ENCODE peak calls at places on chromosomes 2 and 18, in four cellular contexts. V is GM23338, W is neural progenitor cell, U is brain microvascular endothelial cell. M is an unnamed sample.

GRCh38 chr2:46983065-46983801 is 67.6 kb upstream of the MCFD2 start:
- DNase-seq in U (peak), V (no peak), W (no peak), M (no peak)

GRCh38 chr2:133334923-133335322 is 233.3 kb downstream of the NCKAP5 start:
- DNase-seq in W (peak), U (no peak), V (peak), M (no peak)

GRCh38 chr2:227576110-227576509 is 22.6 kb upstream of the SCYGR2 start:
- DNase-seq in U (no peak), V (no peak), W (no peak), M (no peak)

GRCh38 chr2:156826342-156826933 is 390.3 kb downstream of the GPD2 start:
- DNase-seq in V (no peak), U (peak), W (no peak), M (peak)

GRCh38 chr2:42922790-42923631 is 130.6 kb upstream of the HAAO start:
- DNase-seq in U (peak), V (no peak), W (no peak), M (no peak)

GRCh38 chr2:253202-253638 is 10.6 kb downstream of the SH3YL1 start:
- DNase-seq in W (no peak), V (no peak), U (no peak), M (no peak)

GRCh38 chr2:28002181-28002580 is 111.7 kb downstream of the BABAM2 start:
- DNase-seq in V (no peak), U (no peak), W (no peak), M (no peak)

GRCh38 chr2:101330253-101330921 is 21.9 kb upstream of the RNF149 start:
- DNase-seq in V (peak), W (peak), U (no peak), M (no peak)

GRCh38 chr18:49371786-49372185 is 88.7 kb downstream of the DYM start:
- DNase-seq in W (no peak), V (no peak), U (no peak), M (no peak)

GRCh38 chr18:50097702-50098101 is 97.2 kb downstream of the MYO5B start:
- DNase-seq in U (no peak), V (no peak), W (no peak), M (no peak)

GRCh38 chr2:216181351-216181750 is 72.2 kb downstream of the XRCC5 start:
- DNase-seq in U (no peak), W (peak), V (no peak), M (no peak)

GRCh38 chr2:41394541-41394940 is 653.3 kb upstream of the PKDCC start:
- DNase-seq in W (no peak), U (no peak), V (peak), M (no peak)

GRCh38 chr2:26979761-26980160 is 9.3 kb downstream of the MAPRE3 start:
- DNase-seq in V (no peak), U (no peak), W (no peak), M (no peak)

GRCh38 chr2:189163889-189164288 is 15.7 kb downstream of the COL5A2 start:
- DNase-seq in W (no peak), U (peak), V (no peak), M (no peak)

GRCh38 chr2:69817739-69818494 is 11.5 kb upstream of the GMCL1 start:
- DNase-seq in V (no peak), W (no peak), U (no peak), M (no peak)

GRCh38 chr2:162153608-162154224 is 1.7 kb upstream of the GCG start:
- DNase-seq in W (peak), V (peak), U (peak), M (peak)

GRCh38 chr18:78903436-78904178 is 76.0 kb upstream of the SALL3 start:
- DNase-seq in V (no peak), W (no peak), U (no peak), M (no peak)

GRCh38 chr2:205500951-205501350 is 181.3 kb upstream of the NRP2 start:
- DNase-seq in W (no peak), V (no peak), U (no peak), M (no peak)

GRCh38 chr18:58562146-58562998 is 66.5 kb downstream of the ALPK2 start:
- DNase-seq in V (no peak), W (no peak), U (no peak), M (no peak)

GRCh38 chr2:102368461-102369109 is 13.0 kb downstream of the IL18R1 start:
- DNase-seq in V (no peak), U (no peak), W (no peak), M (no peak)

GRCh38 chr2:112692496-112692911 is 28.3 kb upstream of the NT5DC4 start:
- DNase-seq in U (peak), V (peak), W (no peak), M (peak)

GRCh38 chr2:68282814-68283812 is 30.8 kb upstream of the PPP3R1 start:
- DNase-seq in U (peak), V (peak), W (peak), M (no peak)

GRCh38 chr2:54067851-54068375 is 47.5 kb upstream of the ACYP2 start:
- DNase-seq in V (no peak), W (no peak), U (no peak), M (no peak)

GRCh38 chr2:150610670-150611279 is 123.3 kb upstream of the RND3 start:
- DNase-seq in U (peak), V (peak), W (peak), M (no peak)

GRCh38 chr2:120463527-120463926 is 117.6 kb downstream of the INHBB start:
- DNase-seq in V (no peak), W (peak), U (no peak), M (no peak)

GRCh38 chr2:200761168-200761715 is 50.5 kb upstream of the BZW1 start:
- DNase-seq in V (no peak), U (no peak), W (no peak), M (no peak)

GRCh38 chr2:177753682-177754475 is 318.7 kb downstream of the PDE11A start:
- DNase-seq in W (peak), U (peak), V (peak), M (peak)

GRCh38 chr2:40062381-40062780 is 283.3 kb upstream of the THUMPD2 start:
- DNase-seq in V (no peak), U (no peak), W (no peak), M (no peak)

GRCh38 chr2:85914916-85915315 is 26.1 kb upstream of the ST3GAL5 start:
- DNase-seq in V (no peak), W (no peak), U (no peak), M (no peak)

GRCh38 chr2:30737326-30737610 is 70.0 kb downstream of the CAPN13 start:
- DNase-seq in W (no peak), V (no peak), U (no peak), M (no peak)

GRCh38 chr2:168974370-168974769 is 56.8 kb downstream of the ABCB11 start:
- DNase-seq in V (no peak), W (no peak), U (no peak), M (no peak)

GRCh38 chr18:12516049-12516677 is 108.4 kb downstream of the PRELID3A start:
- DNase-seq in V (no peak), U (peak), W (no peak), M (no peak)

GRCh38 chr2:118016911-118017310 is 3.0 kb upstream of the CCDC93 start:
- DNase-seq in V (no peak), U (no peak), W (no peak), M (no peak)

GRCh38 chr2:164836907-164837306 is 4.7 kb downstream of the COBLL1 start:
- DNase-seq in V (no peak), W (no peak), U (no peak), M (no peak)

GRCh38 chr2:156434461-156435291 is 1.5 kb upstream of the GPD2 start:
- DNase-seq in W (peak), U (peak), V (no peak), M (no peak)

GRCh38 chr2:114727012-114727411 is 284.6 kb downstream of the DPP10 start:
- DNase-seq in V (no peak), W (no peak), U (no peak), M (no peak)

GRCh38 chr2:163734911-163735691 is 707 bp downstream of the FIGN start:
- DNase-seq in V (peak), W (peak), U (peak), M (no peak)

GRCh38 chr2:163737169-163737439 is 1.3 kb upstream of the FIGN start:
- DNase-seq in U (peak), W (no peak), V (peak), M (no peak)

GRCh38 chr2:163737563-163737962 is 1.8 kb upstream of the FIGN start:
- DNase-seq in W (no peak), U (no peak), V (no peak), M (no peak)

GRCh38 chr2:163735692-163736432 is at the start of gene FIGN:
- DNase-seq in U (peak), V (peak), W (peak), M (peak)

DNA sequence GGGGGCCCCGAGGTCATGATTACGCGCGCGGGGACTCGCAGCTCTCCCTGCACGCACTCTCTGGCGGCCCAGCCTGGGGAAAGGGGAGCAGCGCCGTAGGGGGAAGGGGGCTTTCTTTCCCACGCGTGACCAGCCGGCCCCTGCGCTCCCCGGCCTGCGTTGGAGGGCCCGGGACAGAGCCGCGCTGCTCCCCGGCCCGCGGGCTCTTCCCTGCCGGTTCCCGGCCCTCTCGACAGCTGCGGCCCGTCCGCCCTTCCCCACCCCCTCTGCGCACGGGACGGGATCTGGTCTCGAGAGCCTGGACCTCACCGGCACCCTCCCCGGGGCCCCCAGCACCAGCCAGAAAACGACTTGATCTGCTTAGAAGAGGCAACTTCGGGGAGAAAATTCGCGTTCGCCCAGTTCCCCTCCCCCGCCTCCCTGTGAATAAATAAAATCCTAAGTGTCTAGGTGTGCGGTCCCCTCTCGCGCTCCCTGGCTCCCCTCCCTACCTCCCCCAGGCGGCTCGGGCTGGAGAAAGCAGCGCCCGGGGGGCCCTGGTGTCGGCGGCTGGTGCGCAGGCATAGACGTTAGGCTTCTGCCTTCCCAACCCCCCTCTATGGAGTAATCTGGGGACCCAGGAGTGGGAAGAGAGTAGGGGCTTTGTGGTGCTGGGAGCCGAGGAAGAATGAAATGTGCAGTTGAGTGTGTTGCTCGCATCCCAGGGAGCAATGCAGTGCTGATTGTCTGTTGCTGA is 793 bp upstream of the FIGN start:
- DNase-seq in U (peak), W (peak), V (peak), M (no peak)
- TF ChIP-seq CTCF in U (peak), W (peak), V (peak), M (no peak)

GRCh38 chr2:179179719-179180118 is 84.9 kb downstream of the SESTD1 start:
- DNase-seq in W (no peak), V (no peak), U (no peak), M (no peak)
- H3K4me3 ChIP-seq in W (no peak), V (no peak), U (no peak), M (no peak)

DNA sequence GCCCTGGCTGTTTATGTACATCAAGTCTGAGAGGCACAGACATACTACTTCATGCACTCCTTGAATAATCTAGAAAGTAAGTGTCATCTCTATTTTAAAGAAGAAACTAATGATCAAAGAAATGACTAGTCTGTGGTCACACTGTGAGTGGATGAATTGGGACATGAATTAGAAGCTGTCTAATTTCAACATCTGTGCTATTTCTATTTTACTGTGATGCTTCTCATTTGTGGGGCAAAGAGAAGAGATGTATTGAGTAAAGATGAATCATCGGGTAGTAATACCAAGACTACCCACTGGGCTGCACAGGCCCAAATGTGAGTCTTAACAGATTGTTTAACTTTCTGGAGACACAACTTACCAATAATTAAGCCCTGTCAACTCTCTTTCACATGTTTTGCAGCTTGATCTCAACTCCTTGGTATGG is 42.4 kb upstream of the MTIF2 start:
- DNase-seq in W (no peak), U (peak), V (peak), M (peak)
- TF ChIP-seq CTCF in W (no peak), U (peak), V (no peak), M (peak)

GRCh38 chr2:229407170-229407569 is 136.1 kb upstream of the PID1 start:
- DNase-seq in V (no peak), W (peak), U (peak), M (peak)
- H3K4me3 ChIP-seq in V (no peak), W (no peak), U (no peak), M (no peak)

GRCh38 chr2:238771193-238771592 is 76.7 kb upstream of the TWIST2 start:
- DNase-seq in U (peak), W (peak), V (peak), M (no peak)
- TF ChIP-seq CTCF in U (peak), W (peak), V (peak), M (peak)

GRCh38 chr2:222294996-222295367 is 3.8 kb downstream of the PAX3 start:
- DNase-seq in W (peak), U (no peak), V (no peak), M (no peak)

GRCh38 chr2:222296911-222297599 is 1.7 kb downstream of the PAX3 start:
- DNase-seq in W (peak), U (no peak), V (peak), M (no peak)

GRCh38 chr2:222296311-222296736 is 2.5 kb downstream of the PAX3 start:
- DNase-seq in V (no peak), U (no peak), W (no peak), M (no peak)

GRCh38 chr2:222293660-222294630 is 4.9 kb downstream of the PAX3 start:
- DNase-seq in V (peak), U (no peak), W (peak), M (no peak)

DNA sequence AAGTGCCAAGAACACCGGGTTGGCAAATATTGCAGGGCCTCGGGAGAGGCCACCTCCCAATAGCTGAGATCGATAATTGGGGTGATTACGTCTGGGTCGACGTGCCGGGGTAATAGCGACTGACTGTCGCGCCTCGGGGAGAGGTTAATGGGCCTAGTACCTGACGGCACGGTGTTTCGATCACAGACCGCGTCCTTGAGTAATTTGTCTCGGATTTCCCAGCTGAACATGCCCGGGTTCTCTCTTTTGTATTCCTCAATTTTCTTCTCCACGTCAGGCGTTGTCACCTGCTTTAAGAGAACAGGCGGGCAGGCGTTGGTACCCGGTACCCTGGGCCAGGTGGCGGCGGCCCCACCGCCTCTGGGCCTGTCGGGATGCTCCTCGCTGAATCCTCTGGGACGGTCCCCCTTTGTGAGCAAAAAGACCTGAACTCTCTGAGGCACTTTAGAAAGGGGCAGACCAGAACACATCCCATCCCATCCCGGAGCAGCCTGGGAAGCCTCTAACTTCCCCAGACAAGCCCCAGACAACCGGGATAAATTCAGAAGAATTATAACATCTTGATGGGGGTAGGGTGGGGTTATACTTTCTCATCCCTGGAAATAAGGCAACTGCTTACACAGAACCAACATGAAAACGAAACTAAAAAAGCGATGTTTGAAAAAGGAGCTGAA is 3.3 kb downstream of the PAX3 start:
- DNase-seq in U (no peak), W (peak), V (peak), M (no peak)
- H3K4me3 ChIP-seq in U (peak), W (no peak), V (peak), M (peak)

GRCh38 chr2:36376992-36377738 is 21.6 kb downstream of the CRIM1 start:
- DNase-seq in V (peak), W (no peak), U (no peak), M (no peak)
- TF ChIP-seq CTCF in V (peak), W (no peak), U (no peak), M (no peak)

DNA sequence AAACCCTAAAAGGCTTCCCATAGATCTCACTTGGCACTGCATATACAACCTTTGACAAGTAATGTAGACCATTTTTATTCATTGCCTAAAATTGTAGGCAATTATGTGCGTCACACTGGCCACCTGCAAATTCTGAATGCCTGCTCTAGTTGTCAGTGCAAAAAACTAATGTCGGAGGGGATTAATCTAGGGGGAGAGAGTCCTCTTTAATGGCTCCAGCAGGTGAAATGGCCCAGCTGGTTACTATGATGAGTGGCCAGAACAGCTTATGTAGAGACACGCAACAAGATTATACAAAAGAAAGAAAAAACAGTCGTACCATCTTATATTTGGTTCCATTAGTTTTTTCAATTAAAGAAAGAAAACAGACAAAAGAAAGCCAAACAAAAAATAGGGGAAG is 123.2 kb downstream of the OLA1 start:
- DNase-seq in V (peak), W (peak), U (no peak), M (no peak)
- H3K4me3 ChIP-seq in V (no peak), W (peak), U (no peak), M (no peak)

GRCh38 chr2:24421668-24422067 is 61.3 kb upstream of the ITSN2 start:
- DNase-seq in U (peak), W (peak), V (peak), M (peak)
- TF ChIP-seq CTCF in U (peak), W (peak), V (peak), M (peak)

GRCh38 chr2:225041210-225041870 is 928 bp downstream of the DOCK10 start:
- DNase-seq in V (peak), W (peak), U (peak), M (no peak)

GRCh38 chr2:225042800-225043167 is 516 bp upstream of the DOCK10 start:
- DNase-seq in U (no peak), W (no peak), V (peak), M (no peak)

GRCh38 chr2:225041871-225042799 is at the start of gene DOCK10:
- DNase-seq in U (peak), W (peak), V (peak), M (no peak)

GRCh38 chr2:225038076-225038571 is 4.1 kb downstream of the DOCK10 start:
- DNase-seq in W (no peak), V (peak), U (no peak), M (no peak)

DNA sequence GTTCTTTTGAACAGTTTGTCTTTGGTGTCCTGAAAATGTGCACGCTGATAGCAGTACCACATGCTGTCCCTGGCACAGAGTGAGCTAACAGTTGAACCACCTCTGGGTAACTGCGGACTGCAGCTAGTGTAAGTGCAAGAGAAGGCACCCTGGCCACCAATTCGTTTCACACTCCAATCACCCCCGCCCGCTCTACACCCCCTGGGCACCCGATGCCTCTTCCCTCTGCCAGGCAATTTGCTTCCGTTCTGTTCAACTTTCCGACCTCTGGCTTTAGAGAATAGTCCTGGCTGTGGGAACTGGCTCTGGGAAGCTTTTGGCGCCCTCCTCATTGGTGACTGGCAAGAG is 1.4 kb downstream of the DOCK10 start:
- DNase-seq in V (no peak), W (peak), U (no peak), M (no peak)
- H3K4me3 ChIP-seq in V (peak), W (peak), U (peak), M (peak)